ENCODE peak calls at places on chromosomes 11 and 22, in ten cellular contexts. K is cardiac muscle cell; U is naive thymus-derived CD4-positive, alpha-beta T cell; W is CD8-positive, alpha-beta T cell; H is colonic mucosa; T is right lobe of liver; Z is heart right ventricle; J is GM12878; Y is lower lobe of right lung; C is GM23338. X is an unnamed sample. For H3K36me3, the result is how much of the 10 kb centered on the place peaks cover.

GRCh38 chr11:32034149-32034548 is 56.7 kb upstream of the RCN1 start:
- DNase-seq in U (no peak), Z (no peak), C (no peak), T (no peak), K (peak), Y (no peak), W (no peak), J (no peak), H (no peak), X (peak)

GRCh38 chr11:103547691-103548090 is 438.5 kb downstream of the DYNC2H1 start:
- DNase-seq in H (no peak), W (no peak), Z (no peak), K (no peak), Y (no peak), C (no peak), T (no peak), U (no peak), J (no peak), X (no peak)

GRCh38 chr11:62652156-62653006 is 721 bp downstream of the INTS5 start:
- DNase-seq in K (no peak), Y (no peak), T (no peak), H (no peak), Z (no peak), W (no peak), U (peak), C (no peak), J (no peak), X (no peak)

GRCh38 chr11:5384335-5384734 is 723 bp downstream of the OR51M1 start:
- DNase-seq in Y (no peak), W (no peak), T (no peak), C (peak), J (no peak), H (no peak), Z (no peak), K (no peak), U (no peak), X (no peak)

GRCh38 chr22:29695129-29695926 is 24.5 kb upstream of the CABP7 start:
- DNase-seq in U (no peak), W (no peak), H (no peak), Z (no peak), J (no peak), K (no peak), C (no peak), T (no peak), Y (no peak), X (no peak)

GRCh38 chr11:122711362-122711761 is 55.8 kb downstream of the UBASH3B start:
- DNase-seq in Y (no peak), J (no peak), Z (no peak), K (no peak), T (no peak), C (no peak), U (no peak), H (no peak), W (no peak), X (no peak)

GRCh38 chr22:41787331-41787730 is 13.1 kb upstream of the CCDC134 start:
- DNase-seq in W (no peak), U (no peak), K (no peak), T (no peak), J (no peak), C (no peak), Z (no peak), H (no peak), Y (no peak), X (no peak)

GRCh38 chr11:108609681-108610080 is 16.1 kb upstream of the EXPH5 start:
- DNase-seq in Y (no peak), J (no peak), C (no peak), Z (no peak), T (no peak), W (no peak), K (peak), U (no peak), H (no peak), X (no peak)

GRCh38 chr22:20807315-20807752 is 33.4 kb downstream of the SERPIND1 start:
- DNase-seq in J (no peak), H (no peak), K (peak), W (no peak), T (peak), C (no peak), Z (no peak), U (no peak), Y (no peak), X (peak)

GRCh38 chr11:10041803-10042202 is 252.2 kb downstream of the SBF2 start:
- DNase-seq in Y (no peak), Z (no peak), H (no peak), K (peak), J (no peak), T (no peak), U (no peak), C (no peak), W (no peak), X (no peak)

GRCh38 chr22:49432211-49432905 is 395.3 kb downstream of the BRD1 start:
- DNase-seq in T (peak), J (no peak), U (no peak), Y (no peak), H (no peak), K (no peak), C (no peak), Z (no peak), W (no peak), X (peak)

GRCh38 chr11:235180-235997 is 753 bp downstream of the SIRT3 start:
- DNase-seq in C (no peak), T (peak), U (peak), K (no peak), W (no peak), Y (no peak), Z (no peak), H (no peak), J (no peak), X (no peak)

GRCh38 chr11:33480636-33481035 is 220.0 kb downstream of the C11orf91 start:
- DNase-seq in H (no peak), Y (no peak), K (no peak), C (no peak), U (no peak), Z (no peak), W (no peak), T (no peak), J (no peak), X (no peak)

GRCh38 chr11:31509017-31509411 is 408 bp downstream of the IMMP1L start:
- DNase-seq in T (no peak), Z (no peak), J (no peak), U (no peak), Y (no peak), W (no peak), C (no peak), H (peak), K (no peak), X (no peak)

GRCh38 chr22:19903031-19903430 is 38.5 kb upstream of the COMT start:
- DNase-seq in W (no peak), T (no peak), H (no peak), U (no peak), Y (no peak), Z (no peak), K (no peak), J (no peak), C (no peak), X (no peak)

GRCh38 chr11:74278721-74279148 is 32.7 kb downstream of the P4HA3 start:
- DNase-seq in K (peak), Z (peak), W (no peak), J (no peak), Y (no peak), C (no peak), U (no peak), H (no peak), T (no peak), X (peak)

GRCh38 chr11:57560146-57560545 is 7.3 kb downstream of the UBE2L6 start:
- DNase-seq in H (no peak), T (no peak), J (no peak), U (no peak), Y (no peak), W (no peak), Z (no peak), C (no peak), K (no peak), X (no peak)

GRCh38 chr11:18144243-18144642 is 11.9 kb downstream of the MRGPRX3 start:
- DNase-seq in Z (no peak), J (no peak), K (no peak), H (no peak), U (no peak), Y (no peak), T (no peak), W (no peak), C (no peak), X (no peak)

GRCh38 chr11:118434123-118434552 is 2.2 kb upstream of the KMT2A start:
- DNase-seq in K (peak), H (no peak), U (peak), T (no peak), Y (no peak), J (no peak), Z (no peak), C (peak), W (no peak), X (no peak)

GRCh38 chr11:65180877-65181568 is 705 bp upstream of the CAPN1 start:
- DNase-seq in W (peak), K (peak), U (peak), T (peak), Y (peak), H (peak), J (peak), C (peak), Z (peak), X (peak)

GRCh38 chr11:48123934-48124755 is 92.5 kb upstream of the OR4B1 start:
- DNase-seq in Z (no peak), K (peak), J (no peak), C (no peak), Y (no peak), W (no peak), H (no peak), U (no peak), T (peak), X (no peak)

GRCh38 chr11:30016588-30017363 is at the start of gene KCNA4:
- DNase-seq in Y (peak), U (no peak), H (no peak), T (no peak), Z (peak), C (peak), W (no peak), K (peak), J (no peak), X (no peak)

GRCh38 chr11:88152381-88152780 is 22.9 kb downstream of the RAB38 start:
- DNase-seq in T (no peak), W (no peak), Y (no peak), Z (no peak), U (no peak), K (no peak), C (no peak), J (no peak), H (no peak), X (no peak)

GRCh38 chr11:111358038-111359001 is 20.8 kb downstream of the POU2AF1 start:
- DNase-seq in H (no peak), C (no peak), J (no peak), T (no peak), W (no peak), U (no peak), K (no peak), Z (no peak), Y (no peak), X (no peak)

GRCh38 chr11:117634756-117635593 is 162.0 kb downstream of the DSCAML1 start:
- DNase-seq in K (peak), J (no peak), W (no peak), H (no peak), Y (no peak), C (no peak), Z (no peak), U (no peak), T (no peak), X (no peak)

GRCh38 chr11:48064306-48064705 is 83.9 kb downstream of the PTPRJ start:
- DNase-seq in W (no peak), Y (no peak), U (no peak), T (no peak), J (no peak), H (no peak), C (no peak), Z (no peak), K (peak), X (peak)

GRCh38 chr11:75775056-75775455 is 6.5 kb downstream of the DGAT2 start:
- DNase-seq in T (no peak), U (no peak), Z (no peak), Y (peak), H (no peak), K (no peak), W (no peak), J (no peak), C (peak), X (no peak)

GRCh38 chr11:5123802-5124521 is 14.2 kb downstream of the OR52A5 start:
- DNase-seq in K (peak), H (peak), J (peak), U (peak), T (peak), Z (peak), C (peak), Y (no peak), W (peak), X (peak)

GRCh38 chr11:36469063-36469462 is 41.0 kb downstream of the TRAF6 start:
- DNase-seq in W (no peak), T (no peak), H (no peak), Z (no peak), K (no peak), Y (no peak), U (no peak), J (no peak), C (peak), X (peak)

GRCh38 chr11:93849751-93850584 is 450 bp downstream of the VSTM5 start:
- DNase-seq in T (no peak), K (peak), U (no peak), H (peak), C (peak), Z (peak), Y (no peak), W (no peak), J (no peak), X (no peak)

GRCh38 chr22:19152942-19153883 is 3.1 kb upstream of the GSC2 start:
- DNase-seq in U (no peak), T (no peak), Y (no peak), Z (no peak), K (no peak), J (no peak), H (no peak), W (no peak), C (no peak), X (no peak)

GRCh38 chr22:44182591-44183588 is 2.2 kb downstream of the PARVG start:
- DNase-seq in W (peak), K (no peak), C (no peak), U (peak), T (peak), Y (peak), Z (peak), H (peak), J (no peak), X (no peak)

GRCh38 chr11:23212829-23213228 is 352.6 kb upstream of the CCDC179 start:
- DNase-seq in Y (no peak), Z (no peak), J (no peak), H (no peak), W (no peak), T (no peak), U (no peak), C (no peak), K (no peak), X (no peak)

GRCh38 chr11:23211221-23211620 is 350.9 kb upstream of the CCDC179 start:
- DNase-seq in Z (no peak), H (no peak), K (no peak), J (no peak), U (no peak), T (no peak), Y (no peak), C (no peak), W (no peak), X (no peak)

DNA sequence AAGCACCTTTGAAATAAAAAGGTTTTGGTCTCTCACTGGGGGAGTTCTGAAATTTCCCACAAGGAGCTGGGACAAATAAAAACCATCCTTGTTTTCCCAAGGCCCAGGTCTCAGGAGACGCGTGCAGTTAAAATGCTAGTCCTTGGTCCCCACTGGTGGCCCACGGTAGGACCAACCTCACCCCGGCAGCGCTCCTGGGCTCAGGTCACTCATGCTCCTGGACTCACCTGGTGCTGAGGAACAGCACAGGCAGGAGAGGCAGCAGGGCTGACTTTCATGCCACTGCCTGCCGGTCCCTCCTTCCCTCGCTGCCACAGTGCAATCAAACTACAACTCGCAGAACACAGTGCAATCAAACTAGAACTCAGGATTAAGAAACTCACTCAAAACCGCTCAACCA is 356.8 kb upstream of the CCDC179 start:
- DNase-seq in H (no peak), Y (no peak), U (no peak), C (no peak), Z (no peak), T (no peak), J (no peak), W (no peak), K (no peak), X (no peak)
- H3K36me3 ChIP-seq in H (under half), Y (under half), U (under half), C (under half), Z (under half), T (under half), J (under half), W (under half), K (under half), X (under half)

GRCh38 chr11:66190776-66191175 is 77.7 kb upstream of the RAB1B start:
- DNase-seq in T (no peak), H (no peak), Y (no peak), J (no peak), C (no peak), U (no peak), K (no peak), W (no peak), Z (no peak), X (no peak)

GRCh38 chr11:66187453-66187852 is 81.0 kb upstream of the RAB1B start:
- DNase-seq in T (no peak), H (no peak), Z (no peak), Y (no peak), W (no peak), U (no peak), C (no peak), J (no peak), K (no peak), X (no peak)

GRCh38 chr11:66188580-66188979 is 79.9 kb upstream of the RAB1B start:
- DNase-seq in U (no peak), J (no peak), W (no peak), Z (no peak), K (peak), H (no peak), Y (no peak), T (no peak), C (no peak), X (peak)

GRCh38 chr11:66186470-66186869 is 82.0 kb upstream of the RAB1B start:
- DNase-seq in C (no peak), J (no peak), Y (no peak), U (no peak), T (no peak), Z (no peak), K (no peak), H (no peak), W (no peak), X (no peak)

GRCh38 chr11:66189031-66189745 is 79.3 kb upstream of the RAB1B start:
- DNase-seq in Z (no peak), K (no peak), C (no peak), J (no peak), U (no peak), W (no peak), T (no peak), H (no peak), Y (no peak), X (no peak)
- H3K27ac ChIP-seq in Z (no peak), K (no peak), C (no peak), J (no peak), U (no peak), W (no peak), T (no peak), H (no peak), Y (no peak), X (peak)

GRCh38 chr11:11942668-11943067 is 65.8 kb downstream of the DKK3 start:
- DNase-seq in C (no peak), W (no peak), Y (no peak), Z (no peak), J (no peak), H (no peak), U (no peak), K (no peak), T (no peak), X (no peak)
- H3K36me3 ChIP-seq in C (under half), W (under half), Y (half or more), Z (under half), J (under half), H (under half), U (half or more), K (half or more), T (under half), X (half or more)

GRCh38 chr11:69300124-69301032 is 6.4 kb downstream of the MYEOV start:
- DNase-seq in J (no peak), W (no peak), Z (no peak), U (no peak), K (no peak), C (no peak), Y (no peak), H (no peak), T (no peak), X (peak)
- H3K27ac ChIP-seq in J (no peak), W (no peak), Z (no peak), U (no peak), K (no peak), C (no peak), Y (no peak), H (no peak), T (no peak), X (peak)

GRCh38 chr22:24093855-24094254 is 82.8 kb downstream of the CABIN1 start:
- DNase-seq in H (no peak), Y (no peak), W (no peak), K (no peak), J (no peak), U (no peak), T (peak), Z (no peak), C (peak), X (no peak)
- H3K36me3 ChIP-seq in H (under half), Y (half or more), W (under half), K (under half), J (under half), U (half or more), T (under half), Z (under half), C (under half), X (half or more)

GRCh38 chr11:78254263-78254662 is 65.5 kb downstream of the USP35 start:
- DNase-seq in K (no peak), Z (no peak), U (no peak), H (no peak), C (no peak), T (no peak), Y (no peak), J (no peak), W (no peak), X (no peak)
- H3K27ac ChIP-seq in K (no peak), Z (no peak), U (no peak), H (no peak), C (no peak), T (no peak), Y (no peak), J (no peak), W (no peak), X (no peak)

GRCh38 chr11:71456294-71456693 is 3.3 kb downstream of the NADSYN1 start:
- DNase-seq in Z (no peak), T (no peak), W (no peak), Y (no peak), J (no peak), C (no peak), U (no peak), H (no peak), K (no peak), X (no peak)
- H3K36me3 ChIP-seq in Z (under half), T (under half), W (under half), Y (half or more), J (under half), C (under half), U (half or more), H (under half), K (under half), X (under half)

X was measured in SJSA1.